ENCODE peak calls at places on chromosomes 6 and 20, in five cellular contexts. Y is fibroblast of the aortic adventitia, G is uterus, K is DND-41, T is right lobe of liver. V is an unnamed sample.

GRCh38 chr20:1858859-1859258 is 36.3 kb upstream of the SIRPA start:
- DNase-seq in Y (no peak), G (no peak), K (no peak), T (no peak), V (no peak)

GRCh38 chr6:39370021-39370420 is 47.5 kb upstream of the KCNK16 start:
- DNase-seq in Y (no peak), G (no peak), K (no peak), T (no peak), V (no peak)

GRCh38 chr6:1285589-1286340 is 26.1 kb upstream of the FOXQ1 start:
- DNase-seq in Y (peak), G (no peak), K (no peak), T (no peak), V (no peak)

GRCh38 chr20:56581701-56582100 is 47.4 kb upstream of the TFAP2C start:
- DNase-seq in Y (no peak), G (no peak), K (no peak), T (no peak), V (peak)

GRCh38 chr6:39086711-39087110 is 28.3 kb downstream of the SAYSD1 start:
- DNase-seq in Y (no peak), G (no peak), K (no peak), T (no peak), V (no peak)

GRCh38 chr6:130421567-130421966 is 55.8 kb downstream of the TMEM200A start:
- DNase-seq in Y (peak), G (no peak), K (no peak), T (no peak), V (no peak)

GRCh38 chr6:133594551-133594950 is 294.4 kb upstream of the TCF21 start:
- DNase-seq in Y (peak), G (no peak), K (no peak), T (no peak), V (no peak)

GRCh38 chr20:36337886-36338285 is 31.7 kb downstream of the DLGAP4 start:
- DNase-seq in Y (no peak), G (no peak), K (no peak), T (no peak), V (no peak)

GRCh38 chr6:6105472-6106036 is 98.8 kb upstream of the NRN1 start:
- DNase-seq in Y (no peak), G (no peak), K (no peak), T (no peak), V (no peak)

GRCh38 chr6:3868544-3868943 is 19.4 kb downstream of the FAM50B start:
- DNase-seq in Y (no peak), G (no peak), K (no peak), T (no peak), V (no peak)

GRCh38 chr6:79385893-79386292 is 151.3 kb downstream of the LCA5 start:
- DNase-seq in Y (no peak), G (no peak), K (no peak), T (no peak), V (no peak)

GRCh38 chr6:84522135-84522535 is 242.3 kb downstream of the TBX18 start:
- DNase-seq in Y (peak), G (no peak), K (no peak), T (no peak), V (no peak)

GRCh38 chr6:132673376-132674094 is 14.6 kb upstream of the TAAR1 start:
- DNase-seq in Y (no peak), G (no peak), K (no peak), T (no peak), V (no peak)

GRCh38 chr6:133693565-133693964 is 195.3 kb upstream of the TCF21 start:
- DNase-seq in Y (no peak), G (no peak), K (no peak), T (no peak), V (no peak)

GRCh38 chr6:156954191-156954590 is 177.0 kb downstream of the ARID1B start:
- DNase-seq in Y (peak), G (no peak), K (no peak), T (no peak), V (no peak)

GRCh38 chr6:156954781-156955180 is 177.6 kb downstream of the ARID1B start:
- DNase-seq in Y (no peak), G (no peak), K (no peak), T (no peak), V (no peak)

GRCh38 chr6:156953478-156954146 is 176.4 kb downstream of the ARID1B start:
- DNase-seq in Y (peak), G (no peak), K (peak), T (no peak), V (no peak)

GRCh38 chr6:156952401-156952800 is 175.2 kb downstream of the ARID1B start:
- DNase-seq in Y (no peak), G (no peak), K (no peak), T (no peak), V (no peak)

DNA sequence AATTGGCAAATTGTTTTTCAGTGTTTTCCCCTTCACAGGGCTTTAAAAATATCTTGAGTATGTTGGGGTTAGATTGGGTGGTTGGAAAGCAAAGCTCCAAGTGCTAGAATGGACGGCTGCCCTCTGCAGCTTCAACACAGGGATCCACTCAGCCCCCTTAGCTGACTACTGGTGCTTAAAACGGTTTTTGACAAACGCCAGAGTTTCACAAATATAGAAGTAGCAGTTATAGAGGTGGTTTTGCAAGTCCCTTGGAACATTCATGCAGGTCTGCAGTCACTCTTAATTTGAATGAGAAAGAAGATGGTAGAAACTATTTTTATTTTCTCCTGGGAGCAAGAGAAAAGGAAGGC is 175.9 kb downstream of the ARID1B start:
- DNase-seq in Y (no peak), G (no peak), K (no peak), T (no peak), V (no peak)
- H3K4me3 ChIP-seq in Y (peak), G (no peak), K (no peak), T (no peak), V (no peak)

GRCh38 chr6:45970326-45970725 is 45.3 kb downstream of the CLIC5 start:
- DNase-seq in Y (no peak), G (no peak), K (no peak), T (no peak), V (no peak)
- H3K4me3 ChIP-seq in Y (no peak), G (no peak), K (no peak), T (no peak), V (no peak)

GRCh38 chr6:27238010-27238983 is 9.2 kb upstream of the PRSS16 start:
- DNase-seq in Y (peak), G (no peak), K (no peak), T (no peak), V (no peak)
- H3K4me3 ChIP-seq in Y (peak), G (no peak), K (no peak), T (no peak), V (peak)

GRCh38 chr20:38671701-38672292 is 52.5 kb upstream of the SLC32A1 start:
- DNase-seq in Y (no peak), G (no peak), K (no peak), T (no peak), V (no peak)

GRCh38 chr20:38673731-38674177 is 50.5 kb upstream of the SLC32A1 start:
- DNase-seq in Y (no peak), G (no peak), K (no peak), T (no peak), V (no peak)

GRCh38 chr20:38674178-38675133 is 49.8 kb upstream of the SLC32A1 start:
- DNase-seq in Y (peak), G (no peak), K (no peak), T (no peak), V (no peak)

GRCh38 chr20:38672504-38672903 is 51.8 kb upstream of the SLC32A1 start:
- DNase-seq in Y (no peak), G (no peak), K (no peak), T (no peak), V (no peak)

GRCh38 chr20:38673261-38673660 is 51.0 kb upstream of the SLC32A1 start:
- DNase-seq in Y (no peak), G (no peak), K (no peak), T (no peak), V (no peak)
- H3K4me3 ChIP-seq in Y (no peak), G (no peak), K (no peak), T (no peak), V (no peak)

DNA sequence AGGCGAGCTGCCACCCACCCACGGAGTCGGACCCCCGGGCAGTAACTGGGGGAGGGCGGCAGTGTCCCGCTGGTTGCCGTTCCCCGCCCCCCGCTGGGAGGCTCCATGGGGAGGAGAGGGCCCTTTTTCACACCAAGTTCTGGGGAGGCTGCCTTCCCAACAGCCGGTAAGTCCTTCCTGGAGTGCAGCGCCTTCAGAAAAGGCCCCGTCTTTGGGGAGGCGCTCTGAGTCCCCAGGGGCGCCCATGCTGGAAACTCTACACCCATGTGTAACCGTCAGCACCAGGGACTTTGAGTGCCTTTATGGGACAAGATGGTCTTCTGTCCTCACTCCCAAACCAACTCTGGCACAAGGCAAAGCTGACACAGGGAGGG is 435 bp upstream of the SOX18 start:
- DNase-seq in Y (no peak), G (no peak), K (no peak), T (no peak), V (no peak)
- H3K4me3 ChIP-seq in Y (no peak), G (no peak), K (no peak), T (peak), V (no peak)

GRCh38 chr6:65570340-65570739 is 136.7 kb downstream of the EYS start:
- DNase-seq in Y (no peak), G (no peak), K (no peak), T (no peak), V (no peak)
- H3K4me3 ChIP-seq in Y (no peak), G (no peak), K (no peak), T (no peak), V (no peak)

V was measured in aorta.